ENCODE peak calls at places on chromosomes 4 and X, in nine cellular contexts. One of them, this sample, is unnamed.

GRCh38 chr4:11223261-11223660 is 205.4 kb downstream of the HS3ST1 start:
- DNase-seq in amniotic stem cell: no peak
- DNase-seq in smooth muscle cell of the brain vasculature: no peak
- DNase-seq in activated effector memory CD4-positive, alpha-beta T cell treated with anti-CD3 and anti-CD28 coated beads, Interleukin-2, amount 50 U/mL, for 16 hours: no peak
- DNase-seq in NAMALWA: no peak
- DNase-seq in kidney: no peak
- DNase-seq in HCEC 1CT: no peak
- DNase-seq in HEK293T: no peak
- DNase-seq in AG04450: no peak
- DNase-seq in this sample: no peak

GRCh38 chr4:82429728-82430192 is 502 bp downstream of the HNRNPDL start:
- DNase-seq in smooth muscle cell of the brain vasculature: no peak
- DNase-seq in NAMALWA: peak; percentile 75
- DNase-seq in AG04450: no peak
- DNase-seq in HEK293T: peak; percentile 29
- DNase-seq in activated effector memory CD4-positive, alpha-beta T cell treated with anti-CD3 and anti-CD28 coated beads, Interleukin-2, amount 50 U/mL, for 16 hours: no peak
- DNase-seq in kidney: peak; percentile 94
- DNase-seq in HCEC 1CT: no peak
- DNase-seq in amniotic stem cell: no peak
- DNase-seq in this sample: no peak

GRCh38 chr4:101944649-101945048 is 154.1 kb downstream of the BANK1 start:
- DNase-seq in HEK293T: no peak
- DNase-seq in smooth muscle cell of the brain vasculature: no peak
- DNase-seq in HCEC 1CT: peak; percentile 4
- DNase-seq in AG04450: peak; percentile 29
- DNase-seq in amniotic stem cell: no peak
- DNase-seq in kidney: no peak
- DNase-seq in NAMALWA: no peak
- DNase-seq in activated effector memory CD4-positive, alpha-beta T cell treated with anti-CD3 and anti-CD28 coated beads, Interleukin-2, amount 50 U/mL, for 16 hours: no peak
- DNase-seq in this sample: no peak

GRCh38 chr4:16024009-16024408 is 59.8 kb downstream of the PROM1 start:
- DNase-seq in HEK293T: no peak
- DNase-seq in activated effector memory CD4-positive, alpha-beta T cell treated with anti-CD3 and anti-CD28 coated beads, Interleukin-2, amount 50 U/mL, for 16 hours: no peak
- DNase-seq in amniotic stem cell: no peak
- DNase-seq in kidney: no peak
- DNase-seq in smooth muscle cell of the brain vasculature: no peak
- DNase-seq in AG04450: no peak
- DNase-seq in HCEC 1CT: peak; percentile 60
- DNase-seq in NAMALWA: no peak
- DNase-seq in this sample: peak; percentile 5

GRCh38 chr4:86664959-86665358 is 70.8 kb downstream of the PTPN13 start:
- DNase-seq in HCEC 1CT: peak; percentile 47
- DNase-seq in kidney: no peak
- DNase-seq in AG04450: no peak
- DNase-seq in NAMALWA: no peak
- DNase-seq in smooth muscle cell of the brain vasculature: no peak
- DNase-seq in amniotic stem cell: no peak
- DNase-seq in activated effector memory CD4-positive, alpha-beta T cell treated with anti-CD3 and anti-CD28 coated beads, Interleukin-2, amount 50 U/mL, for 16 hours: no peak
- DNase-seq in HEK293T: no peak
- DNase-seq in this sample: no peak

GRCh38 chr4:152919826-152920225 is 16.3 kb upstream of the FHDC1 start:
- DNase-seq in NAMALWA: no peak
- DNase-seq in smooth muscle cell of the brain vasculature: no peak
- DNase-seq in amniotic stem cell: no peak
- DNase-seq in kidney: no peak
- DNase-seq in AG04450: no peak
- DNase-seq in HEK293T: no peak
- DNase-seq in activated effector memory CD4-positive, alpha-beta T cell treated with anti-CD3 and anti-CD28 coated beads, Interleukin-2, amount 50 U/mL, for 16 hours: no peak
- DNase-seq in HCEC 1CT: no peak
- DNase-seq in this sample: no peak

GRCh38 chr4:183180621-183181020 is 81.6 kb downstream of the WWC2 start:
- DNase-seq in amniotic stem cell: no peak
- DNase-seq in AG04450: no peak
- DNase-seq in activated effector memory CD4-positive, alpha-beta T cell treated with anti-CD3 and anti-CD28 coated beads, Interleukin-2, amount 50 U/mL, for 16 hours: no peak
- DNase-seq in NAMALWA: no peak
- DNase-seq in smooth muscle cell of the brain vasculature: no peak
- DNase-seq in kidney: no peak
- DNase-seq in HCEC 1CT: no peak
- DNase-seq in HEK293T: no peak
- DNase-seq in this sample: no peak

GRCh38 chrX:2417205-2417604 is 83.6 kb downstream of the DHRSX start:
- DNase-seq in HCEC 1CT: no peak
- DNase-seq in kidney: no peak
- DNase-seq in HEK293T: no peak
- DNase-seq in amniotic stem cell: no peak
- DNase-seq in smooth muscle cell of the brain vasculature: no peak
- DNase-seq in AG04450: no peak
- DNase-seq in NAMALWA: no peak
- DNase-seq in activated effector memory CD4-positive, alpha-beta T cell treated with anti-CD3 and anti-CD28 coated beads, Interleukin-2, amount 50 U/mL, for 16 hours: no peak
- DNase-seq in this sample: no peak

GRCh38 chr4:8305851-8306361 is 36.4 kb downstream of the HTRA3 start:
- DNase-seq in activated effector memory CD4-positive, alpha-beta T cell treated with anti-CD3 and anti-CD28 coated beads, Interleukin-2, amount 50 U/mL, for 16 hours: peak; percentile 36
- DNase-seq in amniotic stem cell: no peak
- DNase-seq in NAMALWA: no peak
- DNase-seq in kidney: peak; percentile 68
- DNase-seq in smooth muscle cell of the brain vasculature: no peak
- DNase-seq in AG04450: no peak
- DNase-seq in HCEC 1CT: no peak
- DNase-seq in HEK293T: no peak
- DNase-seq in this sample: no peak

GRCh38 chr4:85774000-85774399 is 299.1 kb downstream of the ARHGAP24 start:
- DNase-seq in HEK293T: no peak
- DNase-seq in smooth muscle cell of the brain vasculature: no peak
- DNase-seq in AG04450: no peak
- DNase-seq in activated effector memory CD4-positive, alpha-beta T cell treated with anti-CD3 and anti-CD28 coated beads, Interleukin-2, amount 50 U/mL, for 16 hours: no peak
- DNase-seq in HCEC 1CT: no peak
- DNase-seq in NAMALWA: no peak
- DNase-seq in kidney: no peak
- DNase-seq in amniotic stem cell: no peak
- DNase-seq in this sample: no peak

GRCh38 chr4:183348706-183349659 is 26.8 kb upstream of the CLDN24 start:
- DNase-seq in AG04450: peak; percentile 62
- DNase-seq in activated effector memory CD4-positive, alpha-beta T cell treated with anti-CD3 and anti-CD28 coated beads, Interleukin-2, amount 50 U/mL, for 16 hours: no peak
- DNase-seq in HEK293T: no peak
- DNase-seq in HCEC 1CT: peak; percentile 74
- DNase-seq in smooth muscle cell of the brain vasculature: no peak
- DNase-seq in NAMALWA: no peak
- DNase-seq in kidney: no peak
- DNase-seq in amniotic stem cell: peak; percentile 78
- DNase-seq in this sample: peak; percentile 63

GRCh38 chrX:40173662-40174593 is 76.2 kb upstream of the BCOR start:
- DNase-seq in HEK293T: no peak
- DNase-seq in amniotic stem cell: no peak
- DNase-seq in kidney: no peak
- DNase-seq in smooth muscle cell of the brain vasculature: no peak
- DNase-seq in AG04450: no peak
- DNase-seq in NAMALWA: no peak
- DNase-seq in HCEC 1CT: no peak
- DNase-seq in activated effector memory CD4-positive, alpha-beta T cell treated with anti-CD3 and anti-CD28 coated beads, Interleukin-2, amount 50 U/mL, for 16 hours: peak; percentile 88
- DNase-seq in this sample: no peak

GRCh38 chr4:172390341-172390740 is 577.1 kb downstream of the GALNTL6 start:
- DNase-seq in AG04450: no peak
- DNase-seq in NAMALWA: no peak
- DNase-seq in smooth muscle cell of the brain vasculature: no peak
- DNase-seq in HEK293T: no peak
- DNase-seq in HCEC 1CT: no peak
- DNase-seq in kidney: no peak
- DNase-seq in amniotic stem cell: no peak
- DNase-seq in activated effector memory CD4-positive, alpha-beta T cell treated with anti-CD3 and anti-CD28 coated beads, Interleukin-2, amount 50 U/mL, for 16 hours: no peak
- DNase-seq in this sample: no peak

GRCh38 chrX:24334473-24334872 is 20.6 kb upstream of the SUPT20HL2 start:
- DNase-seq in NAMALWA: no peak
- DNase-seq in HEK293T: no peak
- DNase-seq in smooth muscle cell of the brain vasculature: no peak
- DNase-seq in activated effector memory CD4-positive, alpha-beta T cell treated with anti-CD3 and anti-CD28 coated beads, Interleukin-2, amount 50 U/mL, for 16 hours: no peak
- DNase-seq in AG04450: no peak
- DNase-seq in HCEC 1CT: no peak
- DNase-seq in kidney: no peak
- DNase-seq in amniotic stem cell: no peak
- DNase-seq in this sample: no peak

GRCh38 chrX:129961180-129962083 is 21.0 kb upstream of the BCORL1 start:
- DNase-seq in AG04450: no peak
- DNase-seq in NAMALWA: peak; percentile 88
- DNase-seq in HCEC 1CT: no peak
- DNase-seq in HEK293T: peak; percentile 76
- DNase-seq in smooth muscle cell of the brain vasculature: no peak
- DNase-seq in kidney: peak; percentile 90
- DNase-seq in activated effector memory CD4-positive, alpha-beta T cell treated with anti-CD3 and anti-CD28 coated beads, Interleukin-2, amount 50 U/mL, for 16 hours: peak; percentile 87
- DNase-seq in amniotic stem cell: no peak
- DNase-seq in this sample: peak; percentile 34